ENCODE peak calls at places on chromosomes 12 and 14, in six cellular contexts. T is activated CD4-positive, alpha-beta T cell treated with anti-CD3 and anti-CD28 coated beads, Interleukin-2, amount 50 U/mL, for 1 hour; A is anterior cingulate cortex; C is choroid plexus epithelial cell; M is cortex of kidney; F is iPS-NIHi11. H is an unnamed sample.

GRCh38 chr14:92886337-92886736 is 36.6 kb upstream of the CHGA start:
- DNase-seq in T (no peak), A (no peak), C (no peak), M (no peak), F (no peak), H (no peak)

GRCh38 chr12:7154042-7154441 is 23.9 kb downstream of the CLSTN3 start:
- DNase-seq in T (no peak), A (no peak), C (no peak), M (no peak), F (no peak), H (no peak)

GRCh38 chr14:72716471-72716870 is 177.4 kb downstream of the DPF3 start:
- DNase-seq in T (no peak), A (no peak), C (no peak), M (no peak), F (no peak), H (peak)

GRCh38 chr14:41607119-41607785 is 576 bp downstream of the LRFN5 start:
- DNase-seq in T (no peak), A (no peak), C (peak), M (no peak), F (no peak), H (no peak)

GRCh38 chr14:94485944-94486841 is 10.2 kb upstream of the SERPINA9 start:
- DNase-seq in T (peak), A (no peak), C (peak), M (no peak), F (peak), H (peak)

GRCh38 chr12:78674311-78675085 is 190.1 kb upstream of the SYT1 start:
- DNase-seq in T (no peak), A (no peak), C (peak), M (no peak), F (no peak), H (no peak)

GRCh38 chr14:22221508-22221907 is 367.5 kb downstream of the DAD1 start:
- DNase-seq in T (no peak), A (no peak), C (peak), M (no peak), F (peak), H (peak)

GRCh38 chr14:100674897-100675618 is 51.6 kb upstream of the DLK1 start:
- DNase-seq in T (no peak), A (no peak), C (no peak), M (no peak), F (no peak), H (no peak)

GRCh38 chr14:105116451-105117256 is 51.4 kb upstream of the GPR132 start:
- DNase-seq in T (no peak), A (no peak), C (no peak), M (no peak), F (no peak), H (no peak)

GRCh38 chr12:82300611-82301010 is 57.6 kb downstream of the CCDC59 start:
- DNase-seq in T (no peak), A (no peak), C (peak), M (no peak), F (no peak), H (no peak)

GRCh38 chr12:20624718-20625117 is 70.4 kb upstream of the SLCO1C1 start:
- DNase-seq in T (no peak), A (no peak), C (peak), M (no peak), F (peak), H (peak)

GRCh38 chr14:65287264-65288131 is 125.0 kb upstream of the FUT8 start:
- DNase-seq in T (peak), A (no peak), C (peak), M (no peak), F (peak), H (peak)

GRCh38 chr12:108234155-108234554 is 105.0 kb downstream of the CMKLR1 start:
- DNase-seq in T (no peak), A (no peak), C (peak), M (no peak), F (no peak), H (peak)

GRCh38 chr12:93832126-93832525 is 155.0 kb downstream of the CRADD start:
- DNase-seq in T (no peak), A (no peak), C (no peak), M (no peak), F (no peak), H (no peak)

GRCh38 chr12:16062611-16063010 is 151.5 kb downstream of the DERA start:
- DNase-seq in T (no peak), A (no peak), C (peak), M (no peak), F (no peak), H (no peak)

H was measured in endothelial cell of umbilical vein.